ENCODE peak calls at places on chromosomes 13 and 19, in nine cellular contexts. One of them, this sample, is unnamed.

GRCh38 chr13:52003551-52003950 is 7.7 kb downstream of the ATP7B start:
- DNase-seq in NCI-H187 treated with DMSO at 0.1 percent for 48 hours: no peak
- DNase-seq in iris pigment epithelial cell: no peak
- DNase-seq in neuronal stem cell: no peak
- DNase-seq in cardiac muscle cell: no peak
- DNase-seq in T-cell: no peak
- DNase-seq in H54: no peak
- DNase-seq in AG20443: no peak
- DNase-seq in NCI-H774: no peak
- DNase-seq in this sample: no peak

GRCh38 chr19:49502866-49503581 is 6.8 kb downstream of the RPS11 start:
- DNase-seq in iris pigment epithelial cell: peak
- DNase-seq in AG20443: peak
- DNase-seq in neuronal stem cell: no peak
- DNase-seq in cardiac muscle cell: peak
- DNase-seq in T-cell: peak
- DNase-seq in H54: no peak
- DNase-seq in NCI-H774: peak
- DNase-seq in NCI-H187 treated with DMSO at 0.1 percent for 48 hours: peak
- DNase-seq in this sample: peak

GRCh38 chr13:36456577-36456976 is 24.3 kb downstream of the CCNA1 start:
- DNase-seq in NCI-H187 treated with DMSO at 0.1 percent for 48 hours: no peak
- DNase-seq in neuronal stem cell: no peak
- DNase-seq in AG20443: no peak
- DNase-seq in T-cell: no peak
- DNase-seq in H54: no peak
- DNase-seq in cardiac muscle cell: no peak
- DNase-seq in NCI-H774: no peak
- DNase-seq in iris pigment epithelial cell: no peak
- DNase-seq in this sample: no peak

GRCh38 chr13:32031025-32031814 is at the start of gene FRY:
- DNase-seq in NCI-H774: no peak
- DNase-seq in iris pigment epithelial cell: peak
- DNase-seq in NCI-H187 treated with DMSO at 0.1 percent for 48 hours: no peak
- DNase-seq in neuronal stem cell: peak
- DNase-seq in T-cell: peak
- DNase-seq in AG20443: peak
- DNase-seq in H54: peak
- DNase-seq in cardiac muscle cell: peak
- DNase-seq in this sample: peak

GRCh38 chr13:26219726-26220125 is 2.4 kb downstream of the RNF6 start:
- DNase-seq in NCI-H187 treated with DMSO at 0.1 percent for 48 hours: no peak
- DNase-seq in T-cell: no peak
- DNase-seq in NCI-H774: no peak
- DNase-seq in iris pigment epithelial cell: peak
- DNase-seq in cardiac muscle cell: no peak
- DNase-seq in neuronal stem cell: no peak
- DNase-seq in H54: no peak
- DNase-seq in AG20443: no peak
- DNase-seq in this sample: no peak

GRCh38 chr19:17243340-17243853 is 2.3 kb downstream of the NR2F6 start:
- DNase-seq in T-cell: no peak
- DNase-seq in neuronal stem cell: no peak
- DNase-seq in NCI-H774: no peak
- DNase-seq in NCI-H187 treated with DMSO at 0.1 percent for 48 hours: no peak
- DNase-seq in iris pigment epithelial cell: no peak
- DNase-seq in AG20443: no peak
- DNase-seq in H54: no peak
- DNase-seq in cardiac muscle cell: no peak
- DNase-seq in this sample: no peak

GRCh38 chr13:91165758-91166157 is 181.7 kb upstream of the MIR17HG start:
- DNase-seq in NCI-H187 treated with DMSO at 0.1 percent for 48 hours: no peak
- DNase-seq in neuronal stem cell: no peak
- DNase-seq in H54: no peak
- DNase-seq in T-cell: no peak
- DNase-seq in cardiac muscle cell: no peak
- DNase-seq in AG20443: no peak
- DNase-seq in iris pigment epithelial cell: no peak
- DNase-seq in NCI-H774: no peak
- DNase-seq in this sample: no peak

GRCh38 chr13:111906816-111907215 is 160.1 kb upstream of the SOX1 start:
- DNase-seq in AG20443: no peak
- DNase-seq in cardiac muscle cell: no peak
- DNase-seq in neuronal stem cell: no peak
- DNase-seq in NCI-H774: no peak
- DNase-seq in NCI-H187 treated with DMSO at 0.1 percent for 48 hours: no peak
- DNase-seq in T-cell: no peak
- DNase-seq in iris pigment epithelial cell: no peak
- DNase-seq in H54: no peak
- DNase-seq in this sample: no peak

GRCh38 chr13:51557875-51558604 is 26.2 kb upstream of the WDFY2 start:
- DNase-seq in H54: peak
- DNase-seq in NCI-H774: no peak
- DNase-seq in NCI-H187 treated with DMSO at 0.1 percent for 48 hours: no peak
- DNase-seq in neuronal stem cell: no peak
- DNase-seq in iris pigment epithelial cell: peak
- DNase-seq in T-cell: no peak
- DNase-seq in AG20443: peak
- DNase-seq in cardiac muscle cell: no peak
- DNase-seq in this sample: no peak

GRCh38 chr13:50893211-50893852 is 16.3 kb upstream of the RNASEH2B start:
- DNase-seq in iris pigment epithelial cell: peak
- DNase-seq in T-cell: no peak
- DNase-seq in neuronal stem cell: no peak
- DNase-seq in NCI-H774: no peak
- DNase-seq in cardiac muscle cell: no peak
- DNase-seq in NCI-H187 treated with DMSO at 0.1 percent for 48 hours: no peak
- DNase-seq in AG20443: peak
- DNase-seq in H54: no peak
- DNase-seq in this sample: no peak

GRCh38 chr19:46955114-46955812 is 64.4 kb upstream of the NPAS1 start:
- DNase-seq in cardiac muscle cell: no peak
- DNase-seq in NCI-H187 treated with DMSO at 0.1 percent for 48 hours: no peak
- DNase-seq in T-cell: no peak
- DNase-seq in NCI-H774: no peak
- DNase-seq in AG20443: no peak
- DNase-seq in neuronal stem cell: no peak
- DNase-seq in H54: no peak
- DNase-seq in iris pigment epithelial cell: peak
- DNase-seq in this sample: no peak

GRCh38 chr13:50376895-50377575 is 361.8 kb downstream of the KCNRG start:
- DNase-seq in H54: no peak
- DNase-seq in iris pigment epithelial cell: no peak
- DNase-seq in NCI-H774: no peak
- DNase-seq in NCI-H187 treated with DMSO at 0.1 percent for 48 hours: no peak
- DNase-seq in neuronal stem cell: no peak
- DNase-seq in T-cell: no peak
- DNase-seq in AG20443: no peak
- DNase-seq in cardiac muscle cell: no peak
- DNase-seq in this sample: peak

GRCh38 chr13:87084192-87084591 is 587.0 kb upstream of the SLITRK5 start:
- DNase-seq in iris pigment epithelial cell: no peak
- DNase-seq in T-cell: no peak
- DNase-seq in H54: no peak
- DNase-seq in cardiac muscle cell: no peak
- DNase-seq in neuronal stem cell: no peak
- DNase-seq in NCI-H774: no peak
- DNase-seq in AG20443: no peak
- DNase-seq in NCI-H187 treated with DMSO at 0.1 percent for 48 hours: no peak
- DNase-seq in this sample: no peak

GRCh38 chr13:110471833-110472162 is 89.7 kb downstream of the RAB20 start:
- DNase-seq in NCI-H774: no peak
- DNase-seq in neuronal stem cell: no peak
- DNase-seq in T-cell: no peak
- DNase-seq in AG20443: no peak
- DNase-seq in NCI-H187 treated with DMSO at 0.1 percent for 48 hours: no peak
- DNase-seq in iris pigment epithelial cell: peak
- DNase-seq in cardiac muscle cell: no peak
- DNase-seq in H54: no peak
- DNase-seq in this sample: no peak

GRCh38 chr19:28603453-28603852 is 609.5 kb downstream of the UQCRFS1 start:
- DNase-seq in iris pigment epithelial cell: no peak
- DNase-seq in NCI-H774: no peak
- DNase-seq in neuronal stem cell: no peak
- DNase-seq in H54: no peak
- DNase-seq in T-cell: no peak
- DNase-seq in AG20443: no peak
- DNase-seq in cardiac muscle cell: no peak
- DNase-seq in NCI-H187 treated with DMSO at 0.1 percent for 48 hours: no peak
- DNase-seq in this sample: no peak

GRCh38 chr19:40231544-40232424 is 5.3 kb upstream of the CCNP start:
- DNase-seq in T-cell: no peak
- DNase-seq in NCI-H774: no peak
- DNase-seq in AG20443: peak
- DNase-seq in neuronal stem cell: no peak
- DNase-seq in NCI-H187 treated with DMSO at 0.1 percent for 48 hours: no peak
- DNase-seq in iris pigment epithelial cell: peak
- DNase-seq in cardiac muscle cell: peak
- DNase-seq in H54: peak
- DNase-seq in this sample: peak

GRCh38 chr19:46213156-46213555 is 16.4 kb upstream of the IGFL1 start:
- DNase-seq in AG20443: no peak
- DNase-seq in NCI-H774: no peak
- DNase-seq in NCI-H187 treated with DMSO at 0.1 percent for 48 hours: no peak
- DNase-seq in cardiac muscle cell: no peak
- DNase-seq in neuronal stem cell: no peak
- DNase-seq in H54: no peak
- DNase-seq in iris pigment epithelial cell: no peak
- DNase-seq in T-cell: no peak
- DNase-seq in this sample: no peak

GRCh38 chr19:7869910-7870511 is 4.2 kb downstream of the PRR36 start:
- DNase-seq in iris pigment epithelial cell: no peak
- DNase-seq in NCI-H187 treated with DMSO at 0.1 percent for 48 hours: no peak
- DNase-seq in H54: no peak
- DNase-seq in NCI-H774: peak
- DNase-seq in AG20443: no peak
- DNase-seq in neuronal stem cell: peak
- DNase-seq in T-cell: peak
- DNase-seq in cardiac muscle cell: peak
- DNase-seq in this sample: peak

GRCh38 chr13:30585748-30586262 is 31.9 kb upstream of the USPL1 start:
- DNase-seq in iris pigment epithelial cell: peak
- DNase-seq in neuronal stem cell: no peak
- DNase-seq in cardiac muscle cell: no peak
- DNase-seq in H54: no peak
- DNase-seq in T-cell: no peak
- DNase-seq in NCI-H187 treated with DMSO at 0.1 percent for 48 hours: no peak
- DNase-seq in AG20443: no peak
- DNase-seq in NCI-H774: no peak
- DNase-seq in this sample: no peak

GRCh38 chr13:95535243-95535642 is 17.3 kb upstream of the CLDN10 start:
- DNase-seq in AG20443: no peak
- DNase-seq in iris pigment epithelial cell: peak
- DNase-seq in T-cell: no peak
- DNase-seq in cardiac muscle cell: no peak
- DNase-seq in NCI-H774: no peak
- DNase-seq in neuronal stem cell: no peak
- DNase-seq in NCI-H187 treated with DMSO at 0.1 percent for 48 hours: no peak
- DNase-seq in H54: peak
- DNase-seq in this sample: no peak

GRCh38 chr13:87093399-87093798 is 577.8 kb upstream of the SLITRK5 start:
- DNase-seq in cardiac muscle cell: no peak
- DNase-seq in iris pigment epithelial cell: peak
- DNase-seq in T-cell: no peak
- DNase-seq in NCI-H187 treated with DMSO at 0.1 percent for 48 hours: no peak
- DNase-seq in H54: no peak
- DNase-seq in AG20443: no peak
- DNase-seq in NCI-H774: no peak
- DNase-seq in neuronal stem cell: no peak
- DNase-seq in this sample: no peak

GRCh38 chr19:5343848-5344247 is 3.2 kb upstream of the PTPRS start:
- DNase-seq in T-cell: no peak
- DNase-seq in AG20443: peak
- DNase-seq in iris pigment epithelial cell: peak
- DNase-seq in NCI-H187 treated with DMSO at 0.1 percent for 48 hours: no peak
- DNase-seq in NCI-H774: no peak
- DNase-seq in cardiac muscle cell: no peak
- DNase-seq in neuronal stem cell: no peak
- DNase-seq in H54: no peak
- DNase-seq in this sample: no peak

GRCh38 chr13:74945637-74946036 is 536.3 kb downstream of the TBC1D4 start:
- DNase-seq in NCI-H187 treated with DMSO at 0.1 percent for 48 hours: no peak
- DNase-seq in T-cell: no peak
- DNase-seq in cardiac muscle cell: no peak
- DNase-seq in H54: no peak
- DNase-seq in AG20443: no peak
- DNase-seq in neuronal stem cell: no peak
- DNase-seq in iris pigment epithelial cell: no peak
- DNase-seq in NCI-H774: no peak
- DNase-seq in this sample: no peak

GRCh38 chr13:86318424-86318823 is 519.2 kb upstream of the SLITRK6 start:
- DNase-seq in iris pigment epithelial cell: no peak
- DNase-seq in NCI-H774: no peak
- DNase-seq in H54: no peak
- DNase-seq in AG20443: no peak
- DNase-seq in NCI-H187 treated with DMSO at 0.1 percent for 48 hours: no peak
- DNase-seq in neuronal stem cell: no peak
- DNase-seq in cardiac muscle cell: no peak
- DNase-seq in T-cell: no peak
- DNase-seq in this sample: no peak

GRCh38 chr19:16134510-16134909 is 9.0 kb upstream of the HSH2D start:
- DNase-seq in cardiac muscle cell: no peak
- DNase-seq in NCI-H187 treated with DMSO at 0.1 percent for 48 hours: no peak
- DNase-seq in NCI-H774: no peak
- DNase-seq in T-cell: no peak
- DNase-seq in AG20443: no peak
- DNase-seq in iris pigment epithelial cell: no peak
- DNase-seq in H54: no peak
- DNase-seq in neuronal stem cell: no peak
- DNase-seq in this sample: no peak

GRCh38 chr19:45161715-45162463 is 1.1 kb upstream of the NKPD1 start:
- DNase-seq in NCI-H774: no peak
- DNase-seq in AG20443: peak
- DNase-seq in cardiac muscle cell: peak
- DNase-seq in NCI-H187 treated with DMSO at 0.1 percent for 48 hours: no peak
- DNase-seq in H54: no peak
- DNase-seq in neuronal stem cell: no peak
- DNase-seq in T-cell: no peak
- DNase-seq in iris pigment epithelial cell: peak
- DNase-seq in this sample: peak